ENCODE peak calls at places on chromosome 20, in nine cellular contexts. I, H, Q, R, Z, C, O, E and X are unnamed samples.

GRCh38 chr20:54107181-54107580 is 36.8 kb upstream of the BCAS1 start:
- DNase-seq in E (no peak), H (no peak), Z (no peak), Q (no peak), R (no peak), O (no peak), C (no peak), I (no peak), X (no peak)

GRCh38 chr20:15144911-15145310 is 807.5 kb upstream of the FLRT3 start:
- DNase-seq in Z (no peak), H (no peak), I (no peak), C (no peak), E (no peak), R (no peak), Q (no peak), O (no peak), X (no peak)

GRCh38 chr20:59721386-59721785 is 117.0 kb downstream of the PHACTR3 start:
- DNase-seq in R (no peak), E (no peak), H (no peak), Q (no peak), C (no peak), I (no peak), Z (no peak), O (no peak), X (no peak)

GRCh38 chr20:22430154-22430745 is 154.1 kb downstream of the FOXA2 start:
- DNase-seq in E (no peak), I (no peak), Q (no peak), C (peak; percentile 82), O (no peak), Z (no peak), H (no peak), R (no peak), X (no peak)

GRCh38 chr20:19682249-19682648 is 75.8 kb upstream of the RIN2 start:
- DNase-seq in I (no peak), R (no peak), C (no peak), E (no peak), H (no peak), Z (no peak), Q (no peak), O (no peak), X (no peak)

GRCh38 chr20:46820682-46821081 is 74.0 kb upstream of the EYA2 start:
- DNase-seq in R (peak; percentile 12), Q (no peak), H (no peak), C (no peak), E (no peak), Z (no peak), O (no peak), I (no peak), X (no peak)

GRCh38 chr20:45011108-45011526 is 44.8 kb downstream of the STK4 start:
- DNase-seq in Q (peak; percentile 22), C (peak; percentile 83), O (peak; percentile 53), R (peak; percentile 58), Z (peak; percentile 72), I (peak; percentile 79), E (peak; percentile 79), H (peak; percentile 31), X (no peak)

GRCh38 chr20:57193094-57193493 is 73.3 kb downstream of the BMP7 start:
- DNase-seq in E (no peak), O (no peak), H (no peak), I (no peak), Q (no peak), Z (no peak), R (no peak), C (no peak), X (no peak)

GRCh38 chr20:43590036-43590391 is 723 bp upstream of the IFT52 start:
- DNase-seq in C (peak; percentile 47), O (peak; percentile 2), H (no peak), E (no peak), R (no peak), Q (no peak), I (no peak), Z (no peak), X (peak; percentile 50)

GRCh38 chr20:44720617-44720993 is 5.4 kb downstream of the CCN5 start:
- DNase-seq in R (no peak), C (no peak), Z (peak; percentile 46), Q (no peak), O (no peak), I (no peak), E (peak; percentile 94), H (no peak), X (no peak)

GRCh38 chr20:64151634-64152530 is 12.4 kb upstream of the MYT1 start:
- DNase-seq in I (peak; percentile 35), O (no peak), Z (peak; percentile 35), H (no peak), C (peak; percentile 13), E (no peak), R (no peak), Q (no peak), X (no peak)

GRCh38 chr20:38935285-38935684 is 9.1 kb downstream of the FAM83D start:
- DNase-seq in Z (peak; percentile 47), H (no peak), O (no peak), C (no peak), E (no peak), Q (no peak), I (peak; percentile 47), R (no peak), X (no peak)

GRCh38 chr20:60363698-60364097 is 405.5 kb downstream of the CDH26 start:
- DNase-seq in O (no peak), Z (no peak), I (no peak), Q (no peak), R (no peak), H (no peak), E (no peak), C (no peak), X (no peak)

GRCh38 chr20:59398552-59399265 is 98.3 kb downstream of the EDN3 start:
- DNase-seq in O (no peak), Q (no peak), H (no peak), C (no peak), R (no peak), I (no peak), E (no peak), Z (no peak), X (no peak)

GRCh38 chr20:34316191-34316814 is 13.1 kb upstream of the AHCY start:
- DNase-seq in H (no peak), R (no peak), I (no peak), O (no peak), Q (no peak), Z (peak; percentile 83), C (no peak), E (peak; percentile 45), X (no peak)

GRCh38 chr20:1299522-1299921 is 29.4 kb downstream of the SDCBP2 start:
- DNase-seq in Z (no peak), Q (no peak), E (no peak), I (no peak), H (peak; percentile 43), R (no peak), C (peak; percentile 73), O (peak; percentile 42), X (no peak)

GRCh38 chr20:58150772-58151171 is 77.7 kb downstream of the ANKRD60 start:
- DNase-seq in O (no peak), R (peak; percentile 35), I (no peak), E (no peak), Q (no peak), C (peak; percentile 95), H (no peak), Z (no peak), X (no peak)

GRCh38 chr20:37468886-37469285 is 52.2 kb upstream of the NNAT start:
- DNase-seq in E (no peak), H (no peak), Z (no peak), R (no peak), I (no peak), Q (no peak), O (no peak), C (no peak), X (no peak)

GRCh38 chr20:420721-421574 is 12.8 kb downstream of the RBCK1 start:
- DNase-seq in I (no peak), O (no peak), H (no peak), C (peak; percentile 66), Q (no peak), Z (no peak), E (no peak), R (no peak), X (peak; percentile 74)

GRCh38 chr20:50688256-50688655 is 3.1 kb downstream of the RIPOR3 start:
- DNase-seq in Z (no peak), E (no peak), C (no peak), I (no peak), H (no peak), Q (no peak), R (no peak), O (no peak), X (no peak)

GRCh38 chr20:51014797-51015722 is 7.8 kb downstream of the KCNG1 start:
- DNase-seq in Q (no peak), H (peak; percentile 6), Z (peak; percentile 66), R (peak; percentile 47), E (peak; percentile 30), C (peak; percentile 91), O (no peak), I (peak; percentile 73), X (no peak)

GRCh38 chr20:1636621-1637020 is 16.8 kb upstream of the SIRPB1 start:
- DNase-seq in O (no peak), C (peak; percentile 21), R (peak; percentile 66), E (no peak), Z (no peak), H (no peak), I (peak; percentile 36), Q (no peak), X (no peak)

GRCh38 chr20:63191400-63191799 is 24.5 kb downstream of the YTHDF1 start:
- DNase-seq in C (no peak), E (no peak), H (no peak), Q (no peak), Z (no peak), O (no peak), I (peak; percentile 68), R (peak; percentile 93), X (no peak)

GRCh38 chr20:49790077-49790798 is 22.4 kb upstream of the SLC9A8 start:
- DNase-seq in R (no peak), O (no peak), I (no peak), C (peak; percentile 60), E (no peak), H (no peak), Z (peak; percentile 94), Q (peak; percentile 28), X (peak; percentile 56)

GRCh38 chr20:21141825-21142224 is 15.9 kb downstream of the KIZ start:
- DNase-seq in C (no peak), H (no peak), O (no peak), I (no peak), E (no peak), Z (no peak), R (no peak), Q (no peak), X (no peak)

GRCh38 chr20:1964061-1964460 is 29.8 kb downstream of the PDYN start:
- DNase-seq in R (no peak), E (no peak), Q (no peak), C (no peak), I (no peak), Z (no peak), O (no peak), H (no peak), X (no peak)

GRCh38 chr20:58706975-58707681 is 14.5 kb downstream of the NPEPL1 start:
- DNase-seq in C (no peak), Z (no peak), H (no peak), I (no peak), R (peak; percentile 7), Q (peak; percentile 4), O (no peak), E (no peak), X (peak; percentile 43)

GRCh38 chr20:55953201-55953600 is 52.1 kb downstream of the CBLN4 start:
- DNase-seq in O (no peak), E (no peak), Z (no peak), Q (no peak), R (no peak), I (no peak), H (no peak), C (no peak), X (no peak)

GRCh38 chr20:34888468-34888867 is 12.1 kb downstream of the ACSS2 start:
- DNase-seq in C (no peak), Q (no peak), E (no peak), O (no peak), Z (no peak), R (no peak), I (peak; percentile 70), H (no peak), X (no peak)